ENCODE peak calls at places on chromosomes 3 and 15, in six cellular contexts. F is AG09319, K is cardiac fibroblast, B is NCI-H1092, I is hippocampal formation, J is T-helper 9 cell. Q is an unnamed sample.

GRCh38 chr3:107910713-107911259 is 180.0 kb downstream of the CD47 start:
- DNase-seq in F (no peak), K (no peak), B (no peak), I (no peak), J (no peak), Q (no peak)

GRCh38 chr15:71191296-71191695 is 76.0 kb downstream of the THSD4 start:
- DNase-seq in F (no peak), K (no peak), B (no peak), I (no peak), J (no peak), Q (no peak)

GRCh38 chr3:194809382-194809781 is 123.7 kb downstream of the FAM43A start:
- DNase-seq in F (no peak), K (no peak), B (no peak), I (no peak), J (no peak), Q (no peak)

GRCh38 chr3:50583897-50584296 is 14.6 kb downstream of the HEMK1 start:
- DNase-seq in F (no peak), K (no peak), B (no peak), I (no peak), J (no peak), Q (no peak)

GRCh38 chr3:126422121-126422520 is 27.4 kb downstream of the CFAP100 start:
- DNase-seq in F (no peak), K (no peak), B (no peak), I (no peak), J (no peak), Q (no peak)

GRCh38 chr15:101204744-101205535 is 46.9 kb downstream of the CHSY1 start:
- DNase-seq in F (no peak), K (peak), B (no peak), I (no peak), J (no peak), Q (no peak)

GRCh38 chr15:63048986-63049665 is 6.6 kb downstream of the TPM1 start:
- DNase-seq in F (no peak), K (peak), B (peak), I (peak), J (peak), Q (peak)

GRCh38 chr15:40054056-40054745 is 15.2 kb upstream of the SRP14 start:
- DNase-seq in F (no peak), K (no peak), B (no peak), I (no peak), J (no peak), Q (no peak)

GRCh38 chr3:177263615-177264365 is 66.5 kb upstream of the TBL1XR1 start:
- DNase-seq in F (no peak), K (peak), B (no peak), I (no peak), J (no peak), Q (no peak)

GRCh38 chr3:46851364-46852328 is 11.6 kb downstream of the MYL3 start:
- DNase-seq in F (no peak), K (no peak), B (no peak), I (no peak), J (no peak), Q (no peak)

GRCh38 chr3:50676031-50676705 is 1.4 kb downstream of the DOCK3 start:
- DNase-seq in F (no peak), K (no peak), B (no peak), I (no peak), J (no peak), Q (no peak)

GRCh38 chr15:31230630-31231485 is 95.8 kb upstream of the KLF13 start:
- DNase-seq in F (no peak), K (no peak), B (no peak), I (no peak), J (no peak), Q (no peak)

GRCh38 chr3:21170964-21171363 is 580.0 kb downstream of the ZNF385D start:
- DNase-seq in F (no peak), K (peak), B (no peak), I (no peak), J (no peak), Q (no peak)

GRCh38 chr3:126293370-126294082 is 63.7 kb downstream of the KLF15 start:
- DNase-seq in F (no peak), K (peak), B (no peak), I (no peak), J (no peak), Q (no peak)

GRCh38 chr3:66396161-66396760 is 104.6 kb downstream of the LRIG1 start:
- DNase-seq in F (no peak), K (no peak), B (no peak), I (no peak), J (no peak), Q (no peak)

GRCh38 chr3:38649500-38650247 is at the start of gene SCN5A:
- DNase-seq in F (no peak), K (peak), B (no peak), I (peak), J (peak), Q (peak)

GRCh38 chr3:130414457-130414856 is 69.0 kb downstream of the COL6A5 start:
- DNase-seq in F (no peak), K (no peak), B (no peak), I (no peak), J (no peak), Q (no peak)

GRCh38 chr3:16448691-16449090 is 64.8 kb downstream of the RFTN1 start:
- DNase-seq in F (peak), K (peak), B (no peak), I (no peak), J (no peak), Q (peak)

GRCh38 chr3:14884665-14885064 is 62.7 kb upstream of the NR2C2 start:
- DNase-seq in F (no peak), K (no peak), B (no peak), I (no peak), J (no peak), Q (no peak)

GRCh38 chr3:142940472-142940871 is 23.0 kb downstream of the PAQR9 start:
- DNase-seq in F (no peak), K (no peak), B (no peak), I (no peak), J (no peak), Q (no peak)

GRCh38 chr3:170423001-170423615 is 4.4 kb downstream of the CLDN11 start:
- DNase-seq in F (no peak), K (no peak), B (no peak), I (no peak), J (no peak), Q (no peak)

GRCh38 chr15:45251888-45252287 is at the start of gene SLC28A2:
- DNase-seq in F (no peak), K (no peak), B (no peak), I (no peak), J (no peak), Q (no peak)

GRCh38 chr15:70094690-70095311 is 2.9 kb downstream of the TLE3 start:
- DNase-seq in F (no peak), K (peak), B (peak), I (no peak), J (no peak), Q (no peak)

GRCh38 chr15:61069369-61070075 is 159.6 kb downstream of the RORA start:
- DNase-seq in F (peak), K (no peak), B (peak), I (no peak), J (no peak), Q (peak)

GRCh38 chr15:60526127-60526616 is 47.2 kb upstream of the ICE2 start:
- DNase-seq in F (no peak), K (no peak), B (no peak), I (no peak), J (peak), Q (peak)

GRCh38 chr15:24068102-24068501 is 381.0 kb upstream of the NDN start:
- DNase-seq in F (no peak), K (no peak), B (no peak), I (no peak), J (no peak), Q (no peak)

GRCh38 chr3:151044706-151045105 is 40.8 kb upstream of the MED12L start:
- DNase-seq in F (no peak), K (no peak), B (no peak), I (no peak), J (no peak), Q (peak)

GRCh38 chr3:32502089-32502943 is at the start of gene CMTM6:
- DNase-seq in F (peak), K (peak), B (peak), I (peak), J (peak), Q (peak)

GRCh38 chr3:132624790-132625189 is 27.7 kb downstream of the ACKR4 start:
- DNase-seq in F (no peak), K (no peak), B (no peak), I (no peak), J (no peak), Q (no peak)

GRCh38 chr15:67779160-67780111 is 45.9 kb upstream of the SKOR1 start:
- DNase-seq in F (no peak), K (no peak), B (no peak), I (no peak), J (no peak), Q (no peak)

GRCh38 chr3:141915016-141915415 is 38.6 kb downstream of the ATP1B3 start:
- DNase-seq in F (no peak), K (no peak), B (no peak), I (no peak), J (no peak), Q (no peak)

GRCh38 chr3:13788522-13789424 is 91.1 kb downstream of the WNT7A start:
- DNase-seq in F (no peak), K (no peak), B (no peak), I (no peak), J (no peak), Q (no peak)

GRCh38 chr3:64443553-64444331 is 218.5 kb upstream of the PRICKLE2 start:
- DNase-seq in F (peak), K (peak), B (no peak), I (no peak), J (no peak), Q (no peak)

GRCh38 chr15:68311859-68312557 is 34.5 kb downstream of the FEM1B start:
- DNase-seq in F (no peak), K (no peak), B (no peak), I (no peak), J (no peak), Q (no peak)

GRCh38 chr15:47513496-47513895 is 203.8 kb upstream of the SEMA6D start:
- DNase-seq in F (no peak), K (no peak), B (no peak), I (no peak), J (no peak), Q (no peak)

GRCh38 chr3:127886276-127886862 is 28.7 kb upstream of the KBTBD12 start:
- DNase-seq in F (no peak), K (no peak), B (no peak), I (no peak), J (no peak), Q (no peak)

GRCh38 chr3:73546961-73547360 is 77.8 kb downstream of the PDZRN3 start:
- DNase-seq in F (peak), K (peak), B (no peak), I (no peak), J (no peak), Q (peak)

GRCh38 chr15:71572452-71573053 is 237.8 kb upstream of the NR2E3 start:
- DNase-seq in F (no peak), K (peak), B (no peak), I (no peak), J (no peak), Q (peak)

GRCh38 chr15:48940508-48940907 is 23.2 kb downstream of the SHC4 start:
- DNase-seq in F (peak), K (peak), B (no peak), I (no peak), J (no peak), Q (peak)